ENCODE peak calls at places on chromosomes 1 and 21, in ten cellular contexts. D is MM.1S; G is WTC11; V is stimulated activated CD8-positive, alpha-beta memory T cell treated with anti-CD3 and anti-CD28 coated beads, Interleukin-4, amount 100 ng/mL, for 1 hour; O is stimulated activated naive CD4-positive, alpha-beta T cell; B is ELF-1; T is T-helper 9 cell; Q is NCI-H1417; U is endothelial cell; J is iPS DF 6.9. W is an unnamed sample.

GRCh38 chr21:42659416-42660117 is 6.1 kb downstream of the PDE9A start:
- DNase-seq in O (no peak), B (peak; percentile 36), T (no peak), V (no peak), G (no peak), D (no peak), Q (no peak), J (no peak), U (no peak), W (peak; percentile 48)

GRCh38 chr1:53123462-53124129 is 18.8 kb downstream of the SLC1A7 start:
- DNase-seq in B (no peak), V (no peak), O (no peak), T (no peak), J (no peak), G (no peak), U (no peak), Q (no peak), D (no peak), W (no peak)

GRCh38 chr1:94755675-94756074 is 64.5 kb upstream of the SLC44A3 start:
- DNase-seq in O (no peak), Q (no peak), V (no peak), T (no peak), B (peak; percentile 72), D (no peak), G (no peak), U (no peak), J (no peak), W (no peak)

GRCh38 chr1:114025609-114026401 is 46.5 kb downstream of the OLFML3 start:
- DNase-seq in D (no peak), V (no peak), T (no peak), B (no peak), J (no peak), U (no peak), Q (no peak), O (no peak), G (no peak), W (no peak)

GRCh38 chr1:30977105-30977504 is 68.5 kb upstream of the SDC3 start:
- DNase-seq in D (peak; percentile 2), Q (peak; percentile 58), T (no peak), U (no peak), B (no peak), G (no peak), J (no peak), V (no peak), O (no peak), W (no peak)

GRCh38 chr21:35204850-35205564 is 155.9 kb upstream of the RUNX1 start:
- DNase-seq in B (no peak), Q (no peak), J (no peak), V (no peak), D (no peak), O (peak; percentile 8), T (no peak), G (no peak), U (peak; percentile 7), W (peak; percentile 51)

GRCh38 chr1:113429461-113430153 is 39.3 kb downstream of the MAGI3 start:
- DNase-seq in O (no peak), G (no peak), V (no peak), D (peak; percentile 50), Q (no peak), B (no peak), T (no peak), U (no peak), J (no peak), W (no peak)

GRCh38 chr1:226476066-226476465 is 68.2 kb upstream of the PARP1 start:
- DNase-seq in U (no peak), J (no peak), O (no peak), T (no peak), V (no peak), Q (no peak), D (no peak), B (no peak), G (no peak), W (no peak)

GRCh38 chr1:229758101-229759036 is 132.3 kb downstream of the URB2 start:
- DNase-seq in D (no peak), V (no peak), T (no peak), J (no peak), Q (no peak), O (no peak), U (no peak), B (no peak), G (no peak), W (no peak)

GRCh38 chr21:39434950-39435349 is 10.6 kb downstream of the LCA5L start:
- DNase-seq in T (no peak), U (no peak), G (no peak), D (no peak), O (no peak), Q (no peak), V (no peak), B (no peak), J (no peak), W (no peak)

GRCh38 chr1:229230893-229231753 is 39.8 kb upstream of the RAB4A start:
- DNase-seq in O (no peak), B (peak; percentile 80), G (peak; percentile 50), D (no peak), U (no peak), V (no peak), J (no peak), T (no peak), Q (no peak), W (no peak)

GRCh38 chr1:1157426-1157913 is 16.2 kb upstream of the TTLL10 start:
- DNase-seq in T (peak; percentile 48), J (no peak), D (no peak), B (peak; percentile 62), O (no peak), V (peak; percentile 25), G (peak; percentile 75), U (peak; percentile 65), Q (peak; percentile 87), W (peak; percentile 48)

GRCh38 chr1:56780832-56781231 is 38.4 kb downstream of the FYB2 start:
- DNase-seq in Q (no peak), U (no peak), J (no peak), V (no peak), D (no peak), O (no peak), G (no peak), T (no peak), B (no peak), W (no peak)

W was measured in naive B cell.